ENCODE peak calls at places on chromosomes 7 and 10, in six cellular contexts. Y, D, V, H, J and K are unnamed samples.

GRCh38 chr7:320297-320696 is 30.3 kb downstream of the FOXL3 start:
- DNase-seq in Y (no peak), D (no peak), V (peak), H (no peak), J (no peak), K (no peak)

GRCh38 chr10:5891009-5891408 is 966 bp downstream of the FBH1 start:
- DNase-seq in Y (no peak), D (no peak), V (no peak), H (no peak), J (peak), K (no peak)

GRCh38 chr7:155291045-155291530 is 6.6 kb upstream of the INSIG1 start:
- DNase-seq in Y (no peak), D (no peak), V (peak), H (peak), J (peak), K (peak)

GRCh38 chr10:13422800-13423199 is 74.7 kb upstream of the SEPHS1 start:
- DNase-seq in Y (no peak), D (no peak), V (no peak), H (no peak), J (no peak), K (no peak)

GRCh38 chr7:151380199-151381082 is 29.4 kb downstream of the WDR86 start:
- DNase-seq in Y (no peak), D (no peak), V (no peak), H (no peak), J (no peak), K (no peak)

GRCh38 chr7:44769381-44770209 is 20.9 kb downstream of the ZMIZ2 start:
- DNase-seq in Y (no peak), D (no peak), V (no peak), H (no peak), J (peak), K (no peak)

GRCh38 chr10:58173391-58173790 is 94.3 kb downstream of the IPMK start:
- DNase-seq in Y (no peak), D (no peak), V (no peak), H (no peak), J (no peak), K (no peak)

GRCh38 chr7:65812281-65812680 is 60.6 kb upstream of the VKORC1L1 start:
- DNase-seq in Y (no peak), D (no peak), V (no peak), H (no peak), J (peak), K (no peak)

GRCh38 chr10:25014579-25014978 is 1.4 kb downstream of the ENKUR start:
- DNase-seq in Y (no peak), D (no peak), V (no peak), H (no peak), J (no peak), K (no peak)

GRCh38 chr10:74436523-74437170 is 285.6 kb downstream of the ADK start:
- DNase-seq in Y (no peak), D (no peak), V (no peak), H (no peak), J (no peak), K (no peak)

DNA sequence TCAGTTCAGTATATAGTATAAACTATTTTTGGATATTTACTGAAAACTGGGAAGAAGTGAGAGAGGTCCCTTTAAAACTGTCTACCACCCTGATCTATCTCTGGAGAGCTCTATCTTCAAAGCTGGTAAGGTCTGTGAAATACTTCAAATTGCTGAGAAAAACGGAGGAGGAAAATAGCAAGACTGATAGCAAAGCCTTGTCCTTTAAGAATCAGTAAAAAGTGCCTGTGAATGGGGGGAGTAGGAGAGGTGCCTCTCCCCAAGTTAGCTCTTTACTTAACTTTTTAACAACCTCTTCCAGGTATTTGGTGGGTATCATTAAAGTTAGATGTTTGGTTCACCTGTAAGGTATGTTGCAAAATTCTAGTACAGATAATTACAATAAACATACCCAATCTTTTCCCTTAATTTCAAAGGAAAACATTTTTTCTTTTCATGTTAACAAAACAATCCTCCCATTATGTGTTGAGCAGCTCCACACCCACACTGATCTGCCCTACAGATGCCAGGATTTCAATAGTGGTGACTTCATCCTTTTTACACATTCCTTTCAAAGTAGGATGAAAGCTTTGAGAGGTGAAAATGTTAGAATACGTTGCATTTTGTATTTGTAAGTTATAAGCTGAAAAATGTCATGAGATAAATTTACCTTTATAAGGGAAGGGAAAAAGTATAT is 149.2 kb downstream of the CRPPA start:
- DNase-seq in Y (no peak), D (no peak), V (no peak), H (peak), J (peak), K (no peak)
- H3K27ac ChIP-seq in Y (no peak), D (no peak), V (no peak), H (no peak), J (no peak), K (no peak)

GRCh38 chr7:22855049-22855392 is 32.4 kb upstream of the TOMM7 start:
- DNase-seq in Y (no peak), D (no peak), V (no peak), H (no peak), J (no peak), K (no peak)

GRCh38 chr7:22851140-22851539 is 28.5 kb upstream of the TOMM7 start:
- DNase-seq in Y (no peak), D (no peak), V (no peak), H (peak), J (no peak), K (no peak)

GRCh38 chr7:22854158-22855048 is 31.8 kb upstream of the TOMM7 start:
- DNase-seq in Y (peak), D (peak), V (peak), H (peak), J (peak), K (peak)

GRCh38 chr7:22853138-22853537 is 30.5 kb upstream of the TOMM7 start:
- DNase-seq in Y (no peak), D (no peak), V (no peak), H (no peak), J (no peak), K (no peak)

DNA sequence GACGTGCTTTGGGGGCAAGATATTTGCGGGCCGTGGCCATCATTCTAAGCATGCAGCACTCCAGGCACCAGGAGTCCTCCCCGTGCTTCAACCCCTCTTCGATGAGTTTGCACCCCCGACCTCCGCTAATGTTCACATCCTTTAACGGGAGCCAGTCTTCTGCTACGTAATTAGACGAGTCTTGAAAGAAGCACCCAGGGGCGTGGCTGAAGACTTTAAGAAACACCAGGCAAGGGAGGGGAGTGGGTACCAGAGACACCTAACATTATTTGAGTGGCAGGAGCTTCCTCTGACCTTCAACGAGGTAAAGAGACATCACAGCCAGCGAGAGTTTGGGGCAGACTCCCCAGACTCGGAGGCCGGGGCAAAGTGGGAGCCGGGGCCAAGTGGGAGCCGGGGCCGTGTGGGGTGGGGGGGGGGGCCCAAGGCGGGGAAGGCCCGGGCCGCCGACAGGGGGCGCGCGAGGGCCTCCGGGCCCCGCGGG is 31.1 kb upstream of the TOMM7 start:
- DNase-seq in Y (peak), D (no peak), V (peak), H (peak), J (no peak), K (no peak)
- TF ChIP-seq CTCF in Y (no peak), D (no peak), V (no peak), H (peak), J (peak), K (peak)

GRCh38 chr7:117810642-117811512 is 62.4 kb downstream of the CTTNBP2 start:
- DNase-seq in Y (no peak), D (no peak), V (no peak), H (no peak), J (peak), K (no peak)

GRCh38 chr7:117808273-117808868 is 64.9 kb downstream of the CTTNBP2 start:
- DNase-seq in Y (no peak), D (no peak), V (no peak), H (no peak), J (peak), K (no peak)

GRCh38 chr7:117809958-117810357 is 63.3 kb downstream of the CTTNBP2 start:
- DNase-seq in Y (no peak), D (no peak), V (no peak), H (no peak), J (peak), K (no peak)

GRCh38 chr7:117808910-117809705 is 64.1 kb downstream of the CTTNBP2 start:
- DNase-seq in Y (no peak), D (no peak), V (no peak), H (no peak), J (peak), K (no peak)

DNA sequence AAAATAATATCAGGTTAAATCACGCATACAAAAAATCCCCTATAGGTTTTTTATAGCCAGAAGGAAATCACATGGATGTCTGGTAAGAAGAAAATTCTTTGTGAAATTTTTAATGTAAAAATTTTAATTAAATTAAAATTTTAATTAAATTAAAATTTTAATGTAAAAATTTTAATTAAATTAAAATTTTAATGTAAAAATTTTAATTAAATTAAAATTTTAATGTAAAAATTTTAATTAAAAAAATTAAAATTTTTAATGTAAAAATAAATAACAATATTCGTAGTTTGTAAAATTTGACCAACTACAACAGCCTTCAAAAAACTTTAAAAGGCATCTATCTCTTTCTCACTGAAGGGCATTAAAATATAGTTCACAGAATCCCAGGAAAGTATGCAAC is 61.5 kb downstream of the CTTNBP2 start:
- DNase-seq in Y (no peak), D (no peak), V (no peak), H (no peak), J (no peak), K (no peak)
- H3K27ac ChIP-seq in Y (no peak), D (no peak), V (no peak), H (no peak), J (peak), K (no peak)

GRCh38 chr10:116800356-116800929 is 48.9 kb upstream of the ENO4 start:
- DNase-seq in Y (no peak), D (no peak), V (no peak), H (no peak), J (no peak), K (no peak)
- TF ChIP-seq CTCF in Y (no peak), D (no peak), V (no peak), H (no peak), J (no peak), K (no peak)

DNA sequence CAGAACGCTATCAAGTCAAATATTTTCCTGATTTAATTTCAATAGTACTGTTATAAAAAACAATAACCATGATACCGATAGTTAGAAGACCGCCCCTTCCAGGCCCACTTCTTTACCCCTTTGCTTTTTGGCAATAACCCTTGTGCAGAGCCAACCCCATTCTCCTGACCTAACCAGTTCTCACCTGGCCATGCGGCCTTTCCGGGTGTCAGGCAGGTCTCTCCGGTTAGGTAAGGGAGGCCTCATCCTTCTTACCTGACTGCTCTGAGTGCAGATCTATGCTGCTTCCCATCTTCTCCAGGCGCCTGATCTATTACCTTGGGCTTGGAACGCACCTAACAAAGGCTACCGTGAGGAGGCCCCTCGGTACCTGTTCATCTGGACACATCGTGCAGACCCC is 26.6 kb downstream of the ZMIZ1 start:
- DNase-seq in Y (no peak), D (no peak), V (no peak), H (no peak), J (no peak), K (no peak)
- H3K27ac ChIP-seq in Y (no peak), D (no peak), V (peak), H (no peak), J (no peak), K (peak)

GRCh38 chr7:113113912-113114311 is 4.4 kb downstream of the SMIM30 start:
- DNase-seq in Y (no peak), D (no peak), V (no peak), H (no peak), J (no peak), K (no peak)
- TF ChIP-seq CTCF in Y (no peak), D (no peak), V (no peak), H (peak), J (no peak), K (no peak)

DNA sequence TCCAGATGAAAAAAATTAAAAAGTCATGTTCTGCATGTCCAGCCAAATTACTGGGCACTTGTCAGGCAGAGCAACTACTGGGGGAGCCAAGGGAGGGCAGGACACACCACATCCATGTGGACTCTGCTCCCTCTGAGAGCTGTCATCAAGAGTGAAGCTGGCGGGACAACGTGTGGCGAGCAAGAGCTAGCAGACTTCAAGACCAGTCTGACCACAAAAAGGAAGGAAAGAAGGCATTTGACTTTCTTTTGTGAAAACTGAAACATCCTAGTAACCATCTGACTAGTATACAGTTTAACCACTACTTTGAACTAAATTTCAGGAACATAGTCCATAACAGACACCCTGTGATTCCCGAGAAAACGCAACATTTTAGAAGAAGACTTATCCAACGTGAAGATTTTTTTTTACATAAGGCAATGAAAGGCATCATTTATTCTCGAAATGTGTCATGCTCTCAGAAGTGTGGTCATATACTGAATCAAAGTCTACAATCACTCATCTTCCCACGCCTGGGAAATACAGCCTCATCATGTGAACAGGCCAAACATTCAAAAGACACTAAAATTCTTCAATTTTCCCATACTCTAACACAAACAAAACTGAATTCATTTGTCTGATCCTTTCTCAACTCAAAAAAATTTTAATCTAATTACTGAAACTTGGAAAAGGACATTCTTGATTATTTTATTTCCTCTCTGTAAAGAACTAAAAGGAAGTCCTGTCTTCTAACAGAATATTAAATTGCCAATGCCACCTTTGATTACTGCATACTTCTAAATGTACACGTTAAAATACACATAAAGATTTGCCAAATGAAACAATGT is 15.5 kb downstream of the CYTH3 start:
- DNase-seq in Y (no peak), D (no peak), V (peak), H (no peak), J (peak), K (no peak)
- H3K27ac ChIP-seq in Y (no peak), D (no peak), V (no peak), H (peak), J (peak), K (no peak)

DNA sequence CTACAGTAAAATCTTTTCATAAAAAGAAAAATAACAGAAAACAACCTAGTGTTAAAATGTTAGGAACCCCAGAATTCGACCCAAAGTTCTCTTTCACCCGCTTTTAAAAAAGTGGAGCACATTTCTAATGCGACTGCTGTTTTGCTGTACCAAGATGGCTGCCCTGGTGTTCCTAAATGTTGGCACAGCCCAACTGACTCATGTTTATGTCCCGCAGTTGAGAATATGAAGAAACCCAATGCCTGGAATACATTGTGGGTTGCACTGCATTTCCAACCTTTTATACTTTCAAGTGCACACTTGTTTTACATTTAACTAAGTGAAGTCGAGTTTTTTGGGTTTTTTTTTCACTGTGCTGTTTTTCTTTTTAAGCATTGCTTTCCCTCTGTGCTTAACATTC is 944 bp downstream of the STEAP1B start:
- DNase-seq in Y (no peak), D (no peak), V (no peak), H (no peak), J (peak), K (peak)
- TF ChIP-seq CTCF in Y (no peak), D (no peak), V (no peak), H (no peak), J (no peak), K (no peak)

DNA sequence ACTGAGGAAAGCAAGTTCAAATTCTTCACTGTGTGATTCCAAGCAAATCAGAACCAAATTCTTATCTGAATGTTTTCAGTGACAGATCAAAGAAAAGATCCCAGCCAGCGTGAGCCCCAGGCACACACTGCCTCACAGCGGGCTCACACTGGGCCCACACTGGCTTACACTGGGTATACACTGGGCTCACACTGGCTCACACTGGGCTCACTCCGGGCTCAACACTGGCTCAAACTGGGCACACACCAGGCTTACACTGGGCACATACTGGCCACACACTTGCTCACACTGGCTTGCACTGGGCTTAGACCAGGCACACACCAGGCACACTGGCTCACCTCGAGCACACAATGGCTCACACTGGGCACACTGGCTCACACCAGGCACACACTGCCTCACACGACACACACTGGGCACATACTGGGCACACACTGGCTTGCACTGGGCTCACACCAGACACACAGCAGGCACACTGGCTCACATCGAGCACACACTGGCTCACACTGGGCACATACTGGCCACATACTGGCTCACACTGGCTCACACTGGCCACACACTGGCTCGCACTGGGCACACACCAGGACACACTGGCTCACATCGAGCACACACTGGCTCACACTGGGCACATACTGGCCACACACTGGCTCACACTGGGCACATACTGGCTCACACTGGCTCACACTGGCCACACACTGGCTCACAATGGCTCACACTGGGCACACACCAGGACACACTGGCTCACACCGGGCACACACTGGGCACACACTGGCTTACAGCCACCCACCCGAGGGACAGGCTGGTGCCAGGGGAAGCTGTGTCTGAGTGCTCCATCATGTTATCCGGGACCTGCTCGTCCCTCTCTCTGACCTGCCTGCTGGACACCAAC is 156.3 kb downstream of the PTPRN2 start:
- DNase-seq in Y (no peak), D (no peak), V (no peak), H (no peak), J (no peak), K (no peak)
- H3K27ac ChIP-seq in Y (no peak), D (no peak), V (peak), H (peak), J (no peak), K (peak)